ENCODE peak calls at places on chromosomes 1 and 21, in eight cellular contexts. V, I, H, B, A, L, N and E are unnamed samples.

GRCh38 chr1:219372916-219373615 is 199.4 kb downstream of the LYPLAL1 start:
- DNase-seq in L (no peak), N (no peak), A (no peak), I (no peak), B (no peak), V (no peak), H (no peak), E (no peak)

GRCh38 chr1:245234217-245235120 is 79.7 kb downstream of the KIF26B start:
- DNase-seq in L (peak), H (no peak), V (no peak), I (no peak), N (no peak), A (no peak), B (peak), E (no peak)

GRCh38 chr1:47759581-47760247 is 237.5 kb downstream of the TRABD2B start:
- DNase-seq in N (no peak), B (no peak), H (no peak), L (no peak), A (peak), I (no peak), V (no peak), E (no peak)

GRCh38 chr1:156815307-156815826 is 1.3 kb downstream of the SH2D2A start:
- DNase-seq in B (no peak), V (peak), I (no peak), L (peak), H (peak), N (peak), A (peak), E (peak)

GRCh38 chr1:206895837-206896242 is 1.4 kb upstream of the IL24 start:
- DNase-seq in L (no peak), V (peak), N (peak), I (no peak), A (no peak), H (peak), B (no peak), E (peak)

GRCh38 chr1:178464566-178464965 is 32.2 kb downstream of the CLEC20A start:
- DNase-seq in I (no peak), A (no peak), V (no peak), N (no peak), H (no peak), L (no peak), B (no peak), E (no peak)

GRCh38 chr1:201127755-201128455 is 921 bp upstream of the ASCL5 start:
- DNase-seq in L (peak), I (no peak), H (peak), B (no peak), A (no peak), N (peak), V (peak), E (peak)

GRCh38 chr21:39134288-39134810 is 48.9 kb downstream of the PSMG1 start:
- DNase-seq in A (no peak), N (no peak), H (no peak), I (no peak), L (no peak), B (no peak), V (no peak), E (no peak)

GRCh38 chr1:153526132-153526543 is 9.7 kb downstream of the S100A6 start:
- DNase-seq in I (no peak), V (peak), B (peak), A (no peak), H (no peak), L (no peak), N (no peak), E (no peak)

GRCh38 chr1:210850556-210850955 is 283.4 kb downstream of the KCNH1 start:
- DNase-seq in L (no peak), A (no peak), V (no peak), H (no peak), N (no peak), B (no peak), I (no peak), E (no peak)

GRCh38 chr21:45151484-45152115 is 77.2 kb downstream of the ADARB1 start:
- DNase-seq in B (no peak), H (no peak), V (no peak), L (no peak), N (no peak), A (no peak), I (no peak), E (no peak)

GRCh38 chr1:66980745-66981367 is 56.1 kb downstream of the MIER1 start:
- DNase-seq in I (no peak), N (peak), V (peak), B (no peak), A (no peak), L (no peak), H (peak), E (peak)

GRCh38 chr1:201505505-201505893 is 1.4 kb downstream of the CSRP1 start:
- DNase-seq in A (peak), V (peak), I (no peak), B (no peak), L (peak), H (peak), N (peak), E (peak)

GRCh38 chr1:24191860-24192259 is 4.8 kb upstream of the IFNLR1 start:
- DNase-seq in N (peak), V (peak), A (no peak), H (peak), B (no peak), L (peak), I (no peak), E (peak)

DNA sequence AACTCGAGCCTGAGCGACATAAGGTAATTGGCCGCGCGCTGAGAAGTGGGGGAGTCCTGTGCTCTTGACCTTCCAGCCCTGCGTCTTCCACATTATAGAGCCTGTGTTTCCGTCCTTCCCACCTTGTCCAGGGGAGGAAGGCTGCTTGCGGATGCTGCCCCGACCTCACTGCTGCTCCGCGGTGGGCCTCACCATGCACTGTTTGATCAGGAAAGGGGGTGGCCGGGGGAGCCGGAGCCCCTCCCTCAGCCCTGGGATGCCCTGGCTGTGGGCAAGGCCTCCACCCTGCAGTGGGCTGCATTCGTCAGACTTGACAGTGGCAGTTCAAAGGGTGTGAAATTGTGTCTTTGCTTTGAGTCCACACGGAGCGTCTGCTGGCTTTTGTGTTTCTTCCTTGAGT is 30.1 kb downstream of the PCNT start:
- DNase-seq in L (no peak), A (no peak), H (no peak), I (no peak), B (no peak), V (no peak), N (no peak), E (no peak)
- H3K4me3 ChIP-seq in L (no peak), A (no peak), H (no peak), I (no peak), B (no peak), V (no peak), N (no peak), E (no peak)

GRCh38 chr21:41927727-41928409 is 25.9 kb downstream of the C2CD2 start:
- DNase-seq in H (no peak), L (no peak), B (no peak), N (no peak), I (peak), V (no peak), A (no peak), E (no peak)

GRCh38 chr21:41924355-41924754 is 29.5 kb downstream of the C2CD2 start:
- DNase-seq in I (no peak), L (peak), H (peak), B (no peak), N (peak), V (no peak), A (no peak), E (peak)

GRCh38 chr21:41926068-41926806 is 27.6 kb downstream of the C2CD2 start:
- DNase-seq in B (no peak), L (peak), H (peak), V (peak), I (peak), A (no peak), N (peak), E (peak)

GRCh38 chr21:41928621-41929220 is 25.1 kb downstream of the C2CD2 start:
- DNase-seq in N (no peak), I (peak), B (no peak), H (no peak), A (no peak), V (no peak), L (no peak), E (no peak)

GRCh38 chr21:41926807-41927171 is 27.0 kb downstream of the C2CD2 start:
- DNase-seq in A (no peak), L (no peak), N (no peak), B (no peak), H (no peak), I (no peak), V (no peak), E (no peak)
- H3K4me3 ChIP-seq in A (peak), L (peak), N (peak), B (peak), H (no peak), I (peak), V (peak), E (peak)

GRCh38 chr1:41891403-41891896 is 27.3 kb downstream of the HIVEP3 start:
- DNase-seq in A (peak), H (no peak), V (no peak), N (peak), B (peak), I (peak), L (no peak), E (no peak)
- H3K4me3 ChIP-seq in A (peak), H (no peak), V (no peak), N (peak), B (peak), I (peak), L (peak), E (peak)

DNA sequence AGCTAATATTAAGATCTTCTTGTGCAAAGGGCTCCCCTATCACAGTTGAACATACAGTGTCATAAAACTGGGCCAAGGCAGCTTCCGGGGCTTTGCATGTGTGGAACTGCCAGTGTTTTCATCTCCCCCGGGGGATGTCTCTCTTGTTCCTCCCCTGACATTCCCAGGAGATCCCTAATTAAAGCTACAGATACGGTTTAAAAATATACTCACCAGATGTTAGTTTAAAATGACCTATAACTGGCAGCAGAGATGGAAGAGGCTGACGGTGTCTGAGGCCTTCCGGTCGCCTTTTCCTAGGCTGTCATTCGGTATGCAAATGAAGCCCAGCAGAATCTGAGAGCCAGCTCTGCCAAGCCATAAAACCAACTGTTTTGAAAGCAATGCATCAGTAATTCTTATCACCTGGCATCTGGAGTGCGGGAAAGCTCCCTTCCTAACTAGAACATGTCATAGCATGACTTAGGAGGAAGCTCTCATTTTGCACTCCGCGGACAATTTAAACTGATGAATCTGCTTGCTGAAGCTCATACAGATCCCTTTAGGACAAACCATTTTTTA is 436.5 kb upstream of the VAMP3 start:
- DNase-seq in I (no peak), A (peak), N (peak), H (peak), B (no peak), L (peak), V (peak), E (peak)
- H3K4me3 ChIP-seq in I (no peak), A (no peak), N (no peak), H (no peak), B (no peak), L (no peak), V (no peak), E (no peak)

GRCh38 chr1:77927414-77927813 is 39.0 kb downstream of the NEXN start:
- DNase-seq in H (no peak), I (no peak), A (no peak), V (no peak), N (no peak), L (no peak), B (no peak), E (no peak)
- H3K4me3 ChIP-seq in H (no peak), I (peak), A (no peak), V (no peak), N (no peak), L (no peak), B (no peak), E (no peak)

GRCh38 chr1:16172232-16172830 is 16.5 kb upstream of the EPHA2 start:
- DNase-seq in A (no peak), B (no peak), I (no peak), L (no peak), N (no peak), H (no peak), V (no peak), E (no peak)

GRCh38 chr1:16168622-16169021 is 12.8 kb upstream of the EPHA2 start:
- DNase-seq in V (no peak), N (no peak), B (no peak), H (no peak), L (no peak), A (peak), I (no peak), E (no peak)

GRCh38 chr1:16171314-16172223 is 15.7 kb upstream of the EPHA2 start:
- DNase-seq in B (no peak), V (no peak), N (no peak), L (no peak), I (no peak), H (no peak), A (no peak), E (no peak)

GRCh38 chr1:16172964-16173446 is 17.1 kb upstream of the EPHA2 start:
- DNase-seq in L (peak), N (peak), H (no peak), B (no peak), A (peak), I (no peak), V (peak), E (no peak)

GRCh38 chr1:16170283-16170673 is 14.4 kb upstream of the EPHA2 start:
- DNase-seq in L (no peak), I (no peak), H (no peak), V (no peak), N (no peak), B (no peak), A (no peak), E (no peak)
- H3K4me3 ChIP-seq in L (no peak), I (no peak), H (no peak), V (no peak), N (no peak), B (no peak), A (no peak), E (no peak)

DNA sequence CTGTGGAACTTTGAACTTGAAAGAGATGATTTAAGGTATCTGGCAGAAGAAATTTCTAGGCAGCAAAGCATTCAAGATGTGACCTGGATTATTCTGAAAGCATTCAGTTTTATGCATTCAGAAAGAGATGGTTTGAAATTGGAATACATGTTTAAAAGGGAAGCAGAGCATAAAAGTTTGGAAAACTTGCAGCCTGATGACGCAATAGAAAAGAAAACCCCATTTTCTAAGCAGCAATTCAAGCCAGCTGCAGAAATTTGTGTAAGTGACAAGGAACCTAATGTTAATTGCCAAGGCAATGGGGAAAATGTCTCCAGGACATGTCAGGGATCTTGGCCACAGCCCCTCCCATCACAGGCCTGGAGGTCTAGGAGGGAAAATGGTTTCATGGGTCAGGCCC is 354.0 kb downstream of the ZNF326 start:
- DNase-seq in I (no peak), N (no peak), H (no peak), V (no peak), A (no peak), L (no peak), B (no peak), E (no peak)
- H3K4me3 ChIP-seq in I (no peak), N (no peak), H (no peak), V (no peak), A (no peak), L (no peak), B (no peak), E (no peak)

GRCh38 chr1:158146739-158147138 is 34.0 kb upstream of the CD1D start:
- DNase-seq in L (no peak), V (peak), A (no peak), H (no peak), I (no peak), N (no peak), B (no peak), E (no peak)
- H3K4me3 ChIP-seq in L (no peak), V (no peak), A (no peak), H (no peak), I (no peak), N (no peak), B (no peak), E (no peak)

GRCh38 chr1:65840683-65841082 is 48.0 kb downstream of the PDE4B start:
- DNase-seq in A (no peak), H (no peak), L (no peak), B (no peak), V (no peak), I (no peak), N (no peak), E (no peak)
- H3K4me3 ChIP-seq in A (no peak), H (no peak), L (no peak), B (no peak), V (no peak), I (no peak), N (no peak), E (no peak)

GRCh38 chr1:1788646-1789431 is 10.6 kb upstream of the NADK start:
- DNase-seq in A (peak), N (peak), H (peak), V (peak), I (no peak), L (no peak), B (no peak), E (peak)
- H3K4me3 ChIP-seq in A (no peak), N (no peak), H (no peak), V (no peak), I (no peak), L (no peak), B (no peak), E (no peak)